ENCODE peak calls at places on chromosomes 5 and 9, in four cellular contexts. V, M, K and S are unnamed samples.

GRCh38 chr9:131667576-131667975 is 72.3 kb downstream of the RAPGEF1 start:
- DNase-seq in V (no peak), M (no peak), K (peak; percentile 35), S (no peak)

GRCh38 chr9:117492476-117492875 is 77.6 kb upstream of the ASTN2 start:
- DNase-seq in M (no peak), V (no peak), K (no peak), S (no peak)

GRCh38 chr5:122077451-122078115 is 476 bp downstream of the LOX start:
- DNase-seq in V (no peak), K (no peak), M (no peak), S (peak; percentile 51)

GRCh38 chr9:108634164-108634563 is 221.6 kb downstream of the ACTL7B start:
- DNase-seq in K (no peak), V (no peak), M (no peak), S (no peak)

GRCh38 chr5:141513627-141514329 is 24.9 kb downstream of the PCDHGC5 start:
- DNase-seq in V (peak; percentile 91), K (peak; percentile 92), M (peak; percentile 72), S (peak; percentile 89)

GRCh38 chr5:175478008-175478383 is 364 bp upstream of the SFXN1 start:
- DNase-seq in K (no peak), M (no peak), V (peak; percentile 23), S (no peak)

GRCh38 chr9:94743035-94743954 is 16.8 kb downstream of the AOPEP start:
- DNase-seq in M (no peak), V (no peak), K (no peak), S (no peak)

GRCh38 chr9:127873886-127874285 is 3.6 kb downstream of the AK1 start:
- DNase-seq in M (peak; percentile 88), K (peak; percentile 52), V (peak; percentile 79), S (peak; percentile 50)

GRCh38 chr5:115209279-115209678 is 39.6 kb upstream of the TRIM36 start:
- DNase-seq in K (no peak), M (no peak), V (no peak), S (no peak)

GRCh38 chr5:53481887-53482716 is 1.7 kb downstream of the FST start:
- DNase-seq in M (no peak), V (peak; percentile 57), K (peak; percentile 75), S (peak; percentile 46)

GRCh38 chr9:77218612-77219011 is 41.3 kb downstream of the VPS13A start:
- DNase-seq in M (no peak), K (peak; percentile 55), V (no peak), S (no peak)

GRCh38 chr5:37055383-37055990 is 178.9 kb downstream of the NIPBL start:
- DNase-seq in V (no peak), K (no peak), M (no peak), S (no peak)

GRCh38 chr9:115373000-115373709 is 255.2 kb upstream of the TNC start:
- DNase-seq in K (peak; percentile 97), M (no peak), V (no peak), S (no peak)